ENCODE peak calls at places on chromosomes 7 and 10, in ten cellular contexts. One of them, this sample, is unnamed.

GRCh38 chr10:103881420-103882284 is 26.3 kb upstream of the SH3PXD2A start:
- DNase-seq in HEK293T: no peak
- DNase-seq in testis: no peak
- DNase-seq in NCI-H82: no peak
- DNase-seq in DMS79 treated with DMSO at 0.1 percent for 48 hours: peak
- DNase-seq in NAMALWA: no peak
- DNase-seq in effector CD4-positive, alpha-beta T cell: no peak
- DNase-seq in activated gamma-delta T cell treated with anti-CD3 and anti-CD28 coated beads, Interleukin-2, amount 50 U/mL, for 16 hours: no peak
- DNase-seq in NCI-H526 treated with DMSO at 0.1 percent for 48 hours: no peak
- DNase-seq in memory B cell: no peak
- DNase-seq in this sample: no peak

GRCh38 chr7:68192941-68193340 is 1196.3 kb downstream of the TYW1 start:
- DNase-seq in NCI-H526 treated with DMSO at 0.1 percent for 48 hours: no peak
- DNase-seq in effector CD4-positive, alpha-beta T cell: no peak
- DNase-seq in NAMALWA: no peak
- DNase-seq in HEK293T: no peak
- DNase-seq in NCI-H82: no peak
- DNase-seq in testis: no peak
- DNase-seq in memory B cell: no peak
- DNase-seq in activated gamma-delta T cell treated with anti-CD3 and anti-CD28 coated beads, Interleukin-2, amount 50 U/mL, for 16 hours: no peak
- DNase-seq in DMS79 treated with DMSO at 0.1 percent for 48 hours: no peak
- DNase-seq in this sample: no peak

GRCh38 chr7:30470163-30470770 is 8.3 kb downstream of the NOD1 start:
- DNase-seq in NCI-H526 treated with DMSO at 0.1 percent for 48 hours: no peak
- DNase-seq in testis: peak
- DNase-seq in NCI-H82: peak
- DNase-seq in effector CD4-positive, alpha-beta T cell: no peak
- DNase-seq in DMS79 treated with DMSO at 0.1 percent for 48 hours: peak
- DNase-seq in NAMALWA: no peak
- DNase-seq in HEK293T: no peak
- DNase-seq in memory B cell: no peak
- DNase-seq in activated gamma-delta T cell treated with anti-CD3 and anti-CD28 coated beads, Interleukin-2, amount 50 U/mL, for 16 hours: no peak
- DNase-seq in this sample: peak

GRCh38 chr7:18768256-18768655 is 272.7 kb downstream of the HDAC9 start:
- DNase-seq in NCI-H82: no peak
- DNase-seq in effector CD4-positive, alpha-beta T cell: no peak
- DNase-seq in DMS79 treated with DMSO at 0.1 percent for 48 hours: no peak
- DNase-seq in HEK293T: no peak
- DNase-seq in memory B cell: no peak
- DNase-seq in NCI-H526 treated with DMSO at 0.1 percent for 48 hours: no peak
- DNase-seq in testis: no peak
- DNase-seq in NAMALWA: no peak
- DNase-seq in activated gamma-delta T cell treated with anti-CD3 and anti-CD28 coated beads, Interleukin-2, amount 50 U/mL, for 16 hours: no peak
- DNase-seq in this sample: no peak

GRCh38 chr7:155449880-155450557 is 7.9 kb upstream of the EN2 start:
- DNase-seq in effector CD4-positive, alpha-beta T cell: no peak
- DNase-seq in memory B cell: no peak
- DNase-seq in NCI-H82: no peak
- DNase-seq in NAMALWA: no peak
- DNase-seq in NCI-H526 treated with DMSO at 0.1 percent for 48 hours: no peak
- DNase-seq in HEK293T: no peak
- DNase-seq in testis: no peak
- DNase-seq in DMS79 treated with DMSO at 0.1 percent for 48 hours: no peak
- DNase-seq in activated gamma-delta T cell treated with anti-CD3 and anti-CD28 coated beads, Interleukin-2, amount 50 U/mL, for 16 hours: no peak
- DNase-seq in this sample: no peak

GRCh38 chr7:142248166-142249160 is 9.4 kb downstream of the PRSS58 start:
- DNase-seq in NAMALWA: no peak
- DNase-seq in memory B cell: no peak
- DNase-seq in NCI-H82: peak
- DNase-seq in activated gamma-delta T cell treated with anti-CD3 and anti-CD28 coated beads, Interleukin-2, amount 50 U/mL, for 16 hours: no peak
- DNase-seq in NCI-H526 treated with DMSO at 0.1 percent for 48 hours: no peak
- DNase-seq in testis: no peak
- DNase-seq in DMS79 treated with DMSO at 0.1 percent for 48 hours: peak
- DNase-seq in HEK293T: no peak
- DNase-seq in effector CD4-positive, alpha-beta T cell: no peak
- DNase-seq in this sample: no peak

GRCh38 chr7:26864309-26865093 is at the start of gene SKAP2:
- DNase-seq in activated gamma-delta T cell treated with anti-CD3 and anti-CD28 coated beads, Interleukin-2, amount 50 U/mL, for 16 hours: peak
- DNase-seq in DMS79 treated with DMSO at 0.1 percent for 48 hours: peak
- DNase-seq in HEK293T: peak
- DNase-seq in effector CD4-positive, alpha-beta T cell: peak
- DNase-seq in NCI-H526 treated with DMSO at 0.1 percent for 48 hours: peak
- DNase-seq in testis: peak
- DNase-seq in NAMALWA: peak
- DNase-seq in NCI-H82: peak
- DNase-seq in memory B cell: peak
- DNase-seq in this sample: peak

GRCh38 chr7:42572046-42572445 is 335.0 kb upstream of the GLI3 start:
- DNase-seq in DMS79 treated with DMSO at 0.1 percent for 48 hours: no peak
- DNase-seq in NCI-H526 treated with DMSO at 0.1 percent for 48 hours: no peak
- DNase-seq in effector CD4-positive, alpha-beta T cell: no peak
- DNase-seq in testis: no peak
- DNase-seq in activated gamma-delta T cell treated with anti-CD3 and anti-CD28 coated beads, Interleukin-2, amount 50 U/mL, for 16 hours: no peak
- DNase-seq in NCI-H82: no peak
- DNase-seq in HEK293T: no peak
- DNase-seq in NAMALWA: no peak
- DNase-seq in memory B cell: no peak
- DNase-seq in this sample: no peak

GRCh38 chr10:60334991-60335390 is 54.7 kb downstream of the ANK3 start:
- DNase-seq in NAMALWA: no peak
- DNase-seq in HEK293T: no peak
- DNase-seq in NCI-H82: no peak
- DNase-seq in DMS79 treated with DMSO at 0.1 percent for 48 hours: no peak
- DNase-seq in NCI-H526 treated with DMSO at 0.1 percent for 48 hours: no peak
- DNase-seq in testis: no peak
- DNase-seq in activated gamma-delta T cell treated with anti-CD3 and anti-CD28 coated beads, Interleukin-2, amount 50 U/mL, for 16 hours: no peak
- DNase-seq in effector CD4-positive, alpha-beta T cell: no peak
- DNase-seq in memory B cell: no peak
- DNase-seq in this sample: no peak

This sample was measured in ascending aorta.